ENCODE peak calls at places on chromosomes 7 and 10, in five cellular contexts. D is A549, U is tibial nerve, I is posterior cingulate gyrus, G is activated T-cell treated with anti-CD3 and anti-CD28 coated beads for 1 hour. V is an unnamed sample.

GRCh38 chr7:108329514-108329913 is 126.7 kb downstream of the NRCAM start:
- DNase-seq in I (no peak), G (no peak), D (no peak), U (no peak), V (no peak)

GRCh38 chr10:70477661-70478162 is 855 bp upstream of the PALD1 start:
- DNase-seq in U (no peak), G (peak), I (no peak), D (peak), V (peak)

GRCh38 chr7:151167197-151167911 is at the start of gene GBX1:
- DNase-seq in U (no peak), G (no peak), D (peak), I (no peak), V (no peak)

GRCh38 chr7:24462984-24463383 is 110.3 kb upstream of the PALS2 start:
- DNase-seq in D (no peak), I (no peak), G (no peak), U (no peak), V (no peak)

GRCh38 chr10:102785818-102786217 is 42.1 kb downstream of the WBP1L start:
- DNase-seq in I (no peak), D (no peak), U (peak), G (no peak), V (no peak)

GRCh38 chr7:86929293-86930109 is 130.0 kb downstream of the ELAPOR2 start:
- DNase-seq in I (no peak), U (no peak), D (no peak), G (no peak), V (no peak)

GRCh38 chr7:129828989-129829676 is 123.6 kb downstream of the UBE2H start:
- DNase-seq in U (no peak), D (no peak), G (no peak), I (no peak), V (peak)

GRCh38 chr10:110499796-110500514 is 2.2 kb downstream of the DUSP5 start:
- DNase-seq in G (no peak), U (no peak), I (no peak), D (peak), V (no peak)

GRCh38 chr7:27134392-27134791 is 3.8 kb upstream of the HOXA4 start:
- DNase-seq in U (peak), D (no peak), G (no peak), I (no peak), V (no peak)

GRCh38 chr10:107747851-107748250 is 583.3 kb upstream of the SORCS1 start:
- DNase-seq in U (no peak), I (no peak), D (no peak), G (no peak), V (no peak)

GRCh38 chr10:77001186-77001585 is 636.4 kb downstream of the KCNMA1 start:
- DNase-seq in G (no peak), U (no peak), I (no peak), D (no peak), V (no peak)

GRCh38 chr7:81645435-81645834 is 124.4 kb downstream of the HGF start:
- DNase-seq in I (no peak), U (no peak), D (no peak), G (no peak), V (no peak)

GRCh38 chr7:45237788-45238461 is 80.3 kb downstream of the RAMP3 start:
- DNase-seq in D (no peak), G (no peak), I (no peak), U (no peak), V (no peak)

GRCh38 chr10:124694467-124695195 is 49.5 kb downstream of the FAM53B start:
- DNase-seq in U (no peak), I (peak), G (no peak), D (no peak), V (no peak)

GRCh38 chr10:68082815-68083395 is 7.8 kb upstream of the HERC4 start:
- DNase-seq in D (peak), G (no peak), U (no peak), I (no peak), V (no peak)

GRCh38 chr7:94296886-94297285 is 97.8 kb upstream of the COL1A2 start:
- DNase-seq in I (no peak), D (no peak), U (no peak), G (no peak), V (no peak)

GRCh38 chr7:91836065-91836368 is 44.5 kb downstream of the MTERF1 start:
- DNase-seq in G (no peak), D (no peak), U (no peak), I (no peak), V (no peak)

GRCh38 chr7:108149908-108150307 is 19.7 kb upstream of the LAMB4 start:
- DNase-seq in U (no peak), D (no peak), I (no peak), G (no peak), V (no peak)

GRCh38 chr10:133045556-133046483 is 41.9 kb upstream of the ADGRA1 start:
- DNase-seq in I (no peak), D (no peak), G (no peak), U (no peak), V (no peak)

GRCh38 chr7:34756025-34756437 is 98.0 kb downstream of the NPSR1 start:
- DNase-seq in D (no peak), I (no peak), G (no peak), U (no peak), V (no peak)

GRCh38 chr10:31605846-31606543 is 287.0 kb downstream of the ZEB1 start:
- DNase-seq in U (no peak), G (no peak), I (no peak), D (no peak), V (no peak)

GRCh38 chr10:68301790-68302502 is 29.9 kb upstream of the HNRNPH3 start:
- DNase-seq in I (no peak), G (no peak), U (no peak), D (peak), V (no peak)

GRCh38 chr7:90551036-90551435 is 45.1 kb upstream of the CDK14 start:
- DNase-seq in I (no peak), G (no peak), U (no peak), D (no peak), V (no peak)

GRCh38 chr10:71771821-71772617 is 1.3 kb downstream of the VSIR start:
- DNase-seq in G (no peak), U (peak), I (peak), D (peak), V (no peak)

GRCh38 chr10:16612148-16612742 is 90.6 kb upstream of the C1QL3 start:
- DNase-seq in I (no peak), U (no peak), G (no peak), D (peak), V (no peak)

GRCh38 chr7:148264933-148265557 is 325.5 kb upstream of the C7orf33 start:
- DNase-seq in U (no peak), I (no peak), D (peak), G (no peak), V (no peak)

GRCh38 chr7:6241607-6241973 is 30.8 kb downstream of the CYTH3 start:
- DNase-seq in G (no peak), D (no peak), I (no peak), U (no peak), V (no peak)

GRCh38 chr10:33571616-33572015 is 237.1 kb upstream of the NRP1 start:
- DNase-seq in D (peak), U (no peak), G (no peak), I (no peak), V (no peak)

GRCh38 chr7:95609277-95609971 is 13.1 kb upstream of the PDK4 start:
- DNase-seq in D (peak), G (no peak), I (no peak), U (peak), V (no peak)